ENCODE peak calls at places on chromosomes 13 and 19, in five cellular contexts. M, O, X, G and L are unnamed samples.

GRCh38 chr19:50203281-50204080 is at the start of gene MYH14:
- DNase-seq in M (peak), O (peak), X (no peak), G (peak), L (peak)

GRCh38 chr19:40690050-40690698 is at the start of gene NUMBL:
- DNase-seq in M (no peak), O (no peak), X (no peak), G (no peak), L (no peak)

GRCh38 chr19:17505218-17505617 is 6.2 kb upstream of the PGLS start:
- DNase-seq in M (no peak), O (no peak), X (no peak), G (no peak), L (no peak)

GRCh38 chr19:6577410-6578125 is 13.4 kb downstream of the CD70 start:
- DNase-seq in M (no peak), O (no peak), X (peak), G (no peak), L (no peak)

GRCh38 chr13:43303040-43303729 is 279.8 kb downstream of the DNAJC15 start:
- DNase-seq in M (peak), O (peak), X (no peak), G (peak), L (no peak)

GRCh38 chr13:19967619-19968018 is 9.1 kb downstream of the ZMYM2 start:
- DNase-seq in M (no peak), O (no peak), X (no peak), G (no peak), L (no peak)

GRCh38 chr13:28574617-28575142 is 79.8 kb upstream of the FLT1 start:
- DNase-seq in M (no peak), O (peak), X (peak), G (no peak), L (no peak)

GRCh38 chr13:28401303-28402056 is 93.4 kb downstream of the FLT1 start:
- DNase-seq in M (no peak), O (no peak), X (peak), G (no peak), L (no peak)

GRCh38 chr19:8340341-8341096 is 2.5 kb downstream of the KANK3 start:
- DNase-seq in M (no peak), O (no peak), X (no peak), G (no peak), L (no peak)

GRCh38 chr13:44819245-44819644 is 170.0 kb downstream of the NUFIP1 start:
- DNase-seq in M (no peak), O (peak), X (no peak), G (no peak), L (no peak)

GRCh38 chr19:18710986-18711751 is 27.7 kb downstream of the CRTC1 start:
- DNase-seq in M (no peak), O (no peak), X (no peak), G (no peak), L (no peak)

GRCh38 chr19:2444251-2445002 is 12.3 kb downstream of the LMNB2 start:
- DNase-seq in M (no peak), O (no peak), X (no peak), G (no peak), L (no peak)

GRCh38 chr13:85586422-85586831 is 212.8 kb downstream of the SLITRK6 start:
- DNase-seq in M (no peak), O (no peak), X (no peak), G (no peak), L (no peak)

GRCh38 chr19:18802354-18802753 is 11.2 kb upstream of the COMP start:
- DNase-seq in M (no peak), O (peak), X (no peak), G (no peak), L (peak)

GRCh38 chr19:58477130-58477529 is 978 bp downstream of the ZNF446 start:
- DNase-seq in M (no peak), O (no peak), X (no peak), G (no peak), L (no peak)

GRCh38 chr19:43731854-43732253 is 16.0 kb downstream of the IRGC start:
- DNase-seq in M (no peak), O (no peak), X (no peak), G (no peak), L (no peak)

GRCh38 chr13:37198629-37199028 is 93.2 kb upstream of the CSNK1A1L start:
- DNase-seq in M (peak), O (no peak), X (no peak), G (no peak), L (peak)

GRCh38 chr13:37187611-37188010 is 82.1 kb upstream of the CSNK1A1L start:
- DNase-seq in M (no peak), O (no peak), X (no peak), G (no peak), L (no peak)

GRCh38 chr13:37187110-37187509 is 81.6 kb upstream of the CSNK1A1L start:
- DNase-seq in M (no peak), O (no peak), X (no peak), G (no peak), L (no peak)

GRCh38 chr13:37194428-37194861 is 89.0 kb upstream of the CSNK1A1L start:
- DNase-seq in M (no peak), O (no peak), X (no peak), G (no peak), L (no peak)

DNA sequence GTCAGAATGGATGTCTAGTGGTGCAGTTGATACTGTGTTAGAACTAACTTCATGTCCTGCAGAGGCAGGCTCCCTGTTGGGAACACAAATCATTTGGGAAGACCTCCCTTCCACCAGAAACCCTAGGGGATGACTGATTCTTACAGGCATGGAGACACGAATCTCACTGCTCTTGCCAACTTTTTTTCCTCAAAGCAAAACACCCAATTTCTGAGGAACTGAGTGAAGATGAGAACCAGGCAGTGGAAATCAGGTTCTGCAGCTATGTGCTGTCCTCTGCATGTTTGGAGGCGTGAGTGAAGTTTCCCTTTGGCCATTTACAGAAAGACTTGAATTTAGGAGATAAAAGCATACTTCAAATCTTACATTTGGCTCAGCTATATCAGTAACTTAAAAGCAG is 87.5 kb upstream of the CSNK1A1L start:
- DNase-seq in M (no peak), O (no peak), X (no peak), G (no peak), L (no peak)
- TF ChIP-seq SUZ12 in M (no peak), O (no peak), X (no peak), G (no peak), L (no peak)

GRCh38 chr13:95403349-95404140 is 102.3 kb upstream of the ABCC4 start:
- DNase-seq in M (peak), O (no peak), X (no peak), G (no peak), L (peak)

GRCh38 chr13:95404141-95404882 is 103.1 kb upstream of the ABCC4 start:
- DNase-seq in M (peak), O (peak), X (peak), G (peak), L (peak)
- TF ChIP-seq SUZ12 in M (no peak), O (no peak), X (no peak), G (no peak), L (no peak)

GRCh38 chr19:38551450-38551813 is 66.3 kb downstream of the MAP4K1 start:
- DNase-seq in M (no peak), O (no peak), X (peak), G (no peak), L (no peak)
- TF ChIP-seq SUZ12 in M (no peak), O (no peak), X (no peak), G (no peak), L (no peak)

GRCh38 chr19:11678504-11678903 is 60.2 kb downstream of the ZNF823 start:
- DNase-seq in M (no peak), O (no peak), X (no peak), G (no peak), L (no peak)

GRCh38 chr19:11675569-11675968 is 63.2 kb downstream of the ZNF823 start:
- DNase-seq in M (no peak), O (no peak), X (no peak), G (no peak), L (no peak)

GRCh38 chr19:11674067-11674492 is 64.7 kb downstream of the ZNF823 start:
- DNase-seq in M (no peak), O (no peak), X (no peak), G (no peak), L (no peak)

GRCh38 chr19:11673608-11674041 is 65.1 kb downstream of the ZNF823 start:
- DNase-seq in M (peak), O (peak), X (no peak), G (peak), L (peak)
- TF ChIP-seq SUZ12 in M (no peak), O (no peak), X (no peak), G (no peak), L (no peak)

DNA sequence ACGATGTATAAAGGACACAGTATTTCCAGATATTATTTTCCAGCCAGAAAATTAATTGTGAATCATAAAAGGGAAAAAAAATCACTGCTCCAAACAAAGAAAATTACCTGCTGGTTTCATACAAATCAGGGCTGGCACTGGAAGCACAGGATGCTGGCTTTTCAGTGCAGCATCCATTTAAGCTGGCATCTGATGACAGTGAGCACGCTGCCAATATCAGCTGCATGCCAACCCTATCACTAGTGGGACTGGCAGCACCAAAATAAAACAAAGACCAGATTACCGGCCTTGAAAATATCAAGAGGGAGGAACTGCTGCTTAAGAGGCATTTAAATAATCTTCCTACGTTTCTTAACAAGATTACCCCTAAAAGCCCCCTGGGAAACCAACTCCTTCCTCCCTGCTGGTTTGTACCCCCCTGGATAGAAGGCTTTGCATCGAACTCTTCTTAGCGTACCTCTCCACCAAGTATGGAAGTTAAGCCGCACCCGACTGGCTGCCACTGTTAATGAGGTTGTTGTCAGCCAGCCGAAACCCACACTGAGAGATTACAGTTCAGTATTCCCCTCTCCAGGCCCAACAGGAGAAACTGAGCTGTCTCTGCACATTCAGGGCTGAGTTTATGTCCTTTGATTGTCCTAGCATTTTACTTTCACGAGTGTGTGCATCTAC is 257.8 kb downstream of the EFNB2 start:
- DNase-seq in M (no peak), O (no peak), X (no peak), G (no peak), L (no peak)
- TF ChIP-seq SUZ12 in M (no peak), O (no peak), X (no peak), G (no peak), L (no peak)

GRCh38 chr13:50685491-50685890 is 158.0 kb downstream of the DLEU7 start:
- DNase-seq in M (no peak), O (no peak), X (no peak), G (no peak), L (no peak)
- TF ChIP-seq SUZ12 in M (no peak), O (no peak), X (no peak), G (no peak), L (no peak)

GRCh38 chr19:41753936-41754529 is 1.3 kb upstream of the CEACAM6 start:
- DNase-seq in M (no peak), O (peak), X (no peak), G (peak), L (no peak)
- TF ChIP-seq SUZ12 in M (no peak), O (no peak), X (no peak), G (no peak), L (no peak)

GRCh38 chr19:492091-492531 is 4.2 kb upstream of the MADCAM1 start:
- DNase-seq in M (no peak), O (no peak), X (no peak), G (peak), L (no peak)
- TF ChIP-seq SUZ12 in M (no peak), O (no peak), X (no peak), G (no peak), L (no peak)

GRCh38 chr13:109870281-109871017 is 84.1 kb upstream of the IRS2 start:
- DNase-seq in M (no peak), O (no peak), X (no peak), G (no peak), L (no peak)
- TF ChIP-seq SUZ12 in M (no peak), O (no peak), X (no peak), G (no peak), L (no peak)

GRCh38 chr19:33214621-33215020 is 11.0 kb downstream of the SLC7A10 start:
- DNase-seq in M (no peak), O (peak), X (no peak), G (peak), L (peak)
- TF ChIP-seq SUZ12 in M (no peak), O (no peak), X (no peak), G (no peak), L (no peak)